ENCODE peak calls at places on chromosomes 3 and 15, in four cellular contexts. D, E, L and I are unnamed samples.
A peak's percentile ranks its signal among the peaks of the same experiment; 100 is the strongest.

GRCh38 chr3:184058029-184058428 is 5.2 kb downstream of the HTR3C start:
- DNase-seq in D (no peak), E (no peak), L (no peak), I (no peak)

GRCh38 chr3:16398542-16399126 is 114.9 kb downstream of the RFTN1 start:
- DNase-seq in D (no peak), E (no peak), L (no peak), I (no peak)

GRCh38 chr15:68315495-68316007 is 38.0 kb downstream of the FEM1B start:
- DNase-seq in D (no peak), E (no peak), L (no peak), I (no peak)

GRCh38 chr3:41836360-41837134 is 125.4 kb downstream of the ULK4 start:
- DNase-seq in D (no peak), E (no peak), L (no peak), I (no peak)

GRCh38 chr3:66073464-66074141 is 34.9 kb upstream of the MAGI1 start:
- DNase-seq in D (no peak), E (no peak), L (no peak), I (no peak)

GRCh38 chr3:46214751-46215352 is 6.7 kb upstream of the CCR1 start:
- DNase-seq in D (no peak), E (peak; percentile 24), L (no peak), I (no peak)

GRCh38 chr3:23760871-23761373 is 44.8 kb upstream of the UBE2E1 start:
- DNase-seq in D (peak; percentile 33), E (no peak), L (no peak), I (peak; percentile 63)

GRCh38 chr3:184300377-184300717 is 1.3 kb downstream of the PSMD2 start:
- DNase-seq in D (no peak), E (no peak), L (no peak), I (no peak)

GRCh38 chr3:87228316-87228715 is 1.2 kb downstream of the CHMP2B start:
- DNase-seq in D (no peak), E (no peak), L (no peak), I (no peak)

GRCh38 chr3:196444495-196444894 is 12.3 kb upstream of the UBXN7 start:
- DNase-seq in D (no peak), E (no peak), L (no peak), I (no peak)

GRCh38 chr15:68479406-68479805 is 47.4 kb upstream of the ITGA11 start:
- DNase-seq in D (no peak), E (no peak), L (no peak), I (no peak)

GRCh38 chr3:50453907-50454306 is 49.5 kb downstream of the CACNA2D2 start:
- DNase-seq in D (no peak), E (no peak), L (no peak), I (no peak)

GRCh38 chr3:11853450-11853849 is 6.8 kb upstream of the TAMM41 start:
- DNase-seq in D (no peak), E (peak; percentile 60), L (no peak), I (no peak)

GRCh38 chr3:123609063-123609462 is 24.2 kb upstream of the HACD2 start:
- DNase-seq in D (no peak), E (no peak), L (no peak), I (no peak)
- TF ChIP-seq TAF1 in D (no peak), E (no peak), L (no peak), I (no peak)

DNA sequence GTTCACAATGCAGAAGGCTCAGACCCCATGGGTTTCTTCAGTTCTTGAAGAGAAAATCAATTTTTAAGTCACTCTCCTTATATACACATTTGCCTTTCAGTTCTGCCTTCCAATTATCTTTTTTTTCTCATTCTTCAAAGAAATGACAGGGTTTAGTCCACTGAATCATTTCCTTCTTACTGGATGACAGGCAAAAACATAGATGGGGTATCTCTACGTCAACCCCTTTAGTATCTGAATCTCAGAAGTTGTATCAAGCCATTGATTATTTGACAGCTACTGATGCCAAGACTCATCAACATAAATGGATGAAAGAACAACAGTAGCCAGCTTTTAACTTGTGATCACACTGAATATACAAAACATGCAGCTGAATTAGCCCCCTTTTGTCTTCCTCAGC is 6.5 kb downstream of the ATOSA start:
- DNase-seq in D (no peak), E (no peak), L (no peak), I (no peak)
- TF ChIP-seq TAF1 in D (no peak), E (no peak), L (no peak), I (no peak)

DNA sequence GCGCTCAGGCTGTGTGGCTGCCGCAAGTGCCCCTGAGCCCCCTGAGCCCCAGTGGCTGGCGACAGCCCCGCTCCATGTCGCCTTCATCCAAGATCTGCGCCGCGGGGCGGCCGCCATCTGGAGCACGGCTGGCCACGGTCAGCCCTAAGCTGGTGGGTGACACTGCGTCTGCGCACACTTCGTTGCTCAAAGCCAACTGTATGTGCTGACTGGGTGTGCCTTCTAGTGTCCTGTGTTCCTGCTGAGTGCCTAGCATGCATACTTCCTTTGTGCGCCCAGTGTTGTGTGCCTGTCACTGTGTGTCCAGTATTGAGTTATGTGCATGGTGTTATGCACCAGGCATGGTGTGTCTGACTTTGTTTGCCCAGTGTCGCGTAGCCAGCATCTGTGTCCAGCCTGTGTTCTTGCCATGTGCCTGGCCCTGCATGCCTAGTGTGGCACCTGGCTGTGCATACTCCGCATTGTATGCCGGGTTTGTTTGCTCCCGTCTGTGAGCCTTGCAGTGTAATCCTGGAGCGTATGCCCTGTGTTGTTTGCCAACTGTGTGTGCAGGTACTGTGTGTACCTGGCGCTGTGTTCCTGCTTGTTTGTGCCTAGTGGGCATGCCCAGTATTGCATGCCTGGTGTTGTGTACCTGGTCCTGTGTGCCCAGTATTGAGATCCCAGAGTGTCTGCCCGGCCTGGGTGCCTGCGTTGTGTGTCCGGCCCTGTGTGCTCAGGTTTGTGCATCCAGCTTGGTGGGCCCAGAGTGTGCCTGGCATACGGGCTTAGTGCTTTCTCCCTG is 54.7 kb upstream of the CHRNA7 start:
- DNase-seq in D (no peak), E (no peak), L (no peak), I (no peak)
- TF ChIP-seq TAF1 in D (no peak), E (no peak), L (no peak), I (no peak)

GRCh38 chr15:39028069-39028468 is 463.5 kb upstream of the RASGRP1 start:
- DNase-seq in D (no peak), E (peak; percentile 1), L (no peak), I (no peak)
- TF ChIP-seq TAF1 in D (no peak), E (no peak), L (no peak), I (no peak)

GRCh38 chr3:144162042-144162441 is 190.4 kb downstream of the DIPK2A start:
- DNase-seq in D (no peak), E (no peak), L (no peak), I (no peak)
- TF ChIP-seq TAF1 in D (no peak), E (no peak), L (no peak), I (no peak)

GRCh38 chr3:111547645-111548044 is 5.6 kb downstream of the CD96 start:
- DNase-seq in D (no peak), E (peak; percentile 12), L (no peak), I (peak; percentile 70)
- TF ChIP-seq TAF1 in D (no peak), E (no peak), L (no peak), I (no peak)

DNA sequence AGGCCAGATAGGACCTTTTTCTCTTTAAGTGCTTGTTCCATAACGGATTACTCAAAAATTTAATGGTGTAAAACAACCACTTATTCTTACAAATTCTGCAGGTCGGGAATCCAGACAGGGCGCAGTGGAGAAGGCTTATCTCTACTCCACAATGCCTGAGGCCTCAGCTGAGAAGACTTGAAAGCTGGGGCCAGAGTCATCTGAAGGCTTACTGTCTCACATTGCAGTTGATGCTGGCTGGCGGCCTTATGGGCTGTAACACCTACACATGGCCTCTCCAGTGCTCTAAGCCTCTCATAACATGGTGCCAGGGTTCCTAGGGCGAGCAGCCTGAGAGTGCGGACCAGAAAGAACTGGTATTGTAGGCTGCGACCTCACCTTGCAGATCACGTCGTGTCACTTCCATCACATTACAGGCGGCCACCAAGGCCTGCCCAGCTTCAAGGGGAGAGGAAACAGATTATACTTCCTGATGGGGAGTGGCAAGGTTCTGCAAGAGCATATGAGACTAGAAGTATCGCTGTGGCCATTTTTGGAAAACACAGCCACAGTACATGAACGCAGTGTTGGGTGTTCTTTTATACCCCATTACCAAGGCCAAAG is 32.4 kb downstream of the CMTM7 start:
- DNase-seq in D (no peak), E (peak; percentile 22), L (no peak), I (no peak)
- TF ChIP-seq TAF1 in D (no peak), E (no peak), L (no peak), I (no peak)

GRCh38 chr3:167031364-167032049 is 348.6 kb downstream of the ZBBX start:
- DNase-seq in D (no peak), E (no peak), L (no peak), I (no peak)

GRCh38 chr3:167030059-167030458 is 350.0 kb downstream of the ZBBX start:
- DNase-seq in D (no peak), E (no peak), L (no peak), I (no peak)

GRCh38 chr3:167032267-167032876 is 347.7 kb downstream of the ZBBX start:
- DNase-seq in D (no peak), E (peak; percentile 1), L (no peak), I (no peak)

GRCh38 chr3:167033866-167034265 is 346.2 kb downstream of the ZBBX start:
- DNase-seq in D (no peak), E (no peak), L (no peak), I (no peak)
- TF ChIP-seq TAF1 in D (no peak), E (no peak), L (no peak), I (no peak)

DNA sequence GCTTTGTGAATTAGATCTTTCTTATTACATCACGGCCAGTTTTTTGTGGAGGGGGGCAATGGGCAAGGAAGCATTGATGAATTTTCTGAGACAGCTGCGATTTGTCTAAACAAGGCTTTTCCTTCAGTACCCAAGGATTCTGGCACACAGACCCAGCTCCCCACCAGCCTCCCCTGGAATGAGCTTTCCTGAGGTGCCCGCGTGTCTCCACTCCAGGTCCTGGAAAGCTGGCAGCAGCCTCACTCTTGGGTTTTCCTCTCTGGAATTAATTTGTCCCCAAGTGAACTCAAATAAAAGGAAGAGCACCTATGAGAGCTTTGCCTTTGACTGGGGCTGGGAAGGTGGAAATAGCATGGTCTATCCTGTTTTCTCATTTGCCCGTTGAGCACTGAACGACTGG is 157.6 kb upstream of the CTDSPL start:
- DNase-seq in D (no peak), E (no peak), L (no peak), I (no peak)
- TF ChIP-seq TAF1 in D (no peak), E (no peak), L (no peak), I (no peak)

GRCh38 chr15:61115241-61115640 is 113.9 kb downstream of the RORA start:
- DNase-seq in D (no peak), E (no peak), L (no peak), I (no peak)
- TF ChIP-seq TAF1 in D (no peak), E (no peak), L (no peak), I (no peak)